ENCODE peak calls at places on chromosomes 1 and 21, in four cellular contexts. D, R, E and P are unnamed samples.
A peak's percentile ranks its signal among the peaks of the same experiment; 100 is the strongest.

GRCh38 chr1:215119719-215120118 is 37.2 kb downstream of the KCNK2 start:
- DNase-seq in D (no peak), R (no peak), E (no peak), P (no peak)

GRCh38 chr21:45970674-45971486 is 10.7 kb upstream of the COL6A1 start:
- DNase-seq in R (no peak), E (no peak), D (peak; percentile 83), P (no peak)

GRCh38 chr1:156251527-156251926 is 3.7 kb upstream of the PAQR6 start:
- DNase-seq in E (no peak), R (no peak), D (no peak), P (no peak)

GRCh38 chr1:155313266-155313665 is 4.6 kb downstream of the FDPS start:
- DNase-seq in E (no peak), R (no peak), D (no peak), P (no peak)

GRCh38 chr1:59685666-59686065 is 129.1 kb upstream of the HOOK1 start:
- DNase-seq in R (no peak), D (no peak), E (no peak), P (no peak)

GRCh38 chr1:27033059-27033746 is 20.6 kb upstream of the TENT5B start:
- DNase-seq in R (no peak), D (no peak), E (no peak), P (no peak)

GRCh38 chr1:115505157-115505571 is 136.6 kb upstream of the VANGL1 start:
- DNase-seq in D (no peak), R (no peak), E (no peak), P (no peak)

GRCh38 chr1:178633068-178633467 is 92.0 kb upstream of the RALGPS2 start:
- DNase-seq in R (no peak), E (no peak), D (no peak), P (no peak)

GRCh38 chr1:3651939-3652537 is at the start of gene TP73:
- DNase-seq in D (peak; percentile 90), R (no peak), E (no peak), P (no peak)

GRCh38 chr21:35257413-35257812 is 208.3 kb upstream of the RUNX1 start:
- DNase-seq in D (no peak), R (no peak), E (no peak), P (no peak)

DNA sequence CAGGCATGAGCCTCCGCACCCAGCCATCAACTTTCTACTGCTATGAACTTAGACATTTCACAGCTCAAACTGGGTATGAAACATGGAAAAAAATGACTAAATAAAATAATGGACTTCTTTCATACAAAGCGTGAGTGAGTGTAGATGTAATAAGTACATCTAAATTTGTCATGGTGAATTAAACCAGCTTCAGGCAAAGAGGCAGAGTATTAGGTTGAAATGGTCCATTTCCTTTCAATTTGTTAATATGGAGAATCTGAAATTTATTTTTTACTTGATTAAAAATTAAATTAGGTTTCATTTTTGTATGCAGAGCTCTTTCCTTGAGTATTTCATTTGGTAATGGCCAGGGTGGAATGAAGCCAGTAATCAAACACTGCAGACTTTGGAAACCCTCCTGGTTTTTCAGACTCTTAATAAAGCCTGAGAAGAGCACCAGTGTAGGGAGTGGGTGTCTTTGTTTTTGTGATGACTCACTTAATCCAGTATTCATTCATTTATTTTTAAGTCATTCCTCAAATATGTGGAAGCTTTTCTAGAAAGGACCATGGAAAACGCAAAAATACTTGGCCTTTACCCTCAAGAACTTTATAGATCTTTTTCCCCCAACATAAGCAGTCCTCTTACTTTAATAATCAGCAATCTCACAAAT is 49.2 kb downstream of the ALG14 start:
- DNase-seq in D (no peak), E (no peak), R (no peak), P (no peak)
- TF ChIP-seq SPI1 in D (no peak), E (no peak), R (no peak), P (no peak)

DNA sequence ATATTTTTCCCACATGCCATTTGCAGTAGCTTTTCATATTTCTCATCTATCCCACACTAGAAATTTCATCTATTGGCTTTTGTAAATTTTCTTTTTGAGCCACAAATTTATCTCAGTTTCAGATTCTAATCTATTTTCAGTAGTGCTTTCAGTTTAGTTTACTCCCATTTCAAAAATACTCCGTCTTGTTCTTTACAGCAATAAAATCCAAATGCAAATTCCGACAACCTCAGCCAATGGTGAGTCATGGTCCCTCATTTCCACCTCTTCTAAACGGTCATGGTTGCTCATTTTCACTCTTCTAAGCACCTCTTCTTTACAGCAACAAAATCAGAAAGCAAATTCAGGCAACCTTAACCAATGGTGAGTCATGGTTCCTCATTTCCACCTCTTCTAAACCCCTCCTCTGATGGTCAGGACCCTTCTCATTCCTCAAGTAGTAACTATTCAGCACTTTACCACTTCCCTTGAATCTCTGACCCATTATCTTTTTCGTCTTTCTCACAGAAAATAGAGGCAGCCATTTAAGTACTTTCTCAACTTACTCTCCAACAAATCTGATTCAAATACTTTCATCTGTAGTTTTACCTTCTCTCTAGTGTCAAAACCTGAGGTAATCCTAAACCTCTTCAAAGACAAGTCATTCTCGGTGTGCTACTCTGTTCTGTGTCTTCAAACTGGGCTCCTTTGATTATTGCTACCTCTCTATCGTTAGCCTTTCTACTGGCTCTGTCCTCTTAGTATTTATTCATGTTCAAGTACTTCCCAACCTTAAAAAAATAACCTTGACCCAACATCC is 34.4 kb downstream of the C21orf91 start:
- DNase-seq in D (no peak), R (peak; percentile 99), E (no peak), P (no peak)
- TF ChIP-seq SPI1 in D (no peak), R (peak; percentile 63), E (no peak), P (peak; percentile 57)

GRCh38 chr1:245698116-245698515 is 543.3 kb downstream of the KIF26B start:
- DNase-seq in R (no peak), D (no peak), E (no peak), P (no peak)
- TF ChIP-seq SPI1 in R (no peak), D (no peak), E (no peak), P (no peak)

DNA sequence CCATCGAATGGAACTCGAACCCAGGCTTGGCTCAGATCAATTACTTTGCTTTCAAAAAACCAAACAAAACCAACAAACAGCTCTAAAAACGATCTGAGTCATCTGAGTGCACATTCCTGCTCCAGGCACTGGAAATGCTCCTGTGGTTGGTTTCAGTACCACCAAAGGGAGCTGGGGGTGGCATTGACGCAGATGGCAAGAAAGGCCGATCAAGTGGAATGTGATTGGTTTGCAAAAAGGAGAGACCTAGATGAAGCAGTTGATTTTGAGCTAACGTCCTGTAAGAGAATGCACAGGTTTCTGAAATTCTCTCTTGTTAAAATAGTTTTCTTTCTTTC is 39.5 kb downstream of the PIK3CD start:
- DNase-seq in R (no peak), D (no peak), E (no peak), P (no peak)
- TF ChIP-seq SPI1 in R (no peak), D (no peak), E (no peak), P (no peak)

GRCh38 chr1:5752715-5753330 is 239.4 kb downstream of the NPHP4 start:
- DNase-seq in D (no peak), R (no peak), E (no peak), P (no peak)
- TF ChIP-seq SPI1 in D (no peak), R (no peak), E (no peak), P (no peak)

GRCh38 chr1:8412183-8412831 is 94.4 kb downstream of the SLC45A1 start:
- DNase-seq in E (no peak), D (no peak), R (no peak), P (no peak)
- TF ChIP-seq SPI1 in E (no peak), D (no peak), R (no peak), P (no peak)